ENCODE peak calls at places on chromosomes 13 and 19, in five cellular contexts. One of them, this sample, is unnamed.
A peak's percentile ranks its signal among the peaks of the same experiment; 100 is the strongest.

GRCh38 chr19:17404621-17405249 is 695 bp downstream of the BST2 start:
- DNase-seq in H1: no peak
- DNase-seq in trophoblast cell: no peak
- DNase-seq in mesenchymal stem cell: no peak
- DNase-seq in neuronal stem cell: no peak
- DNase-seq in this sample: no peak

GRCh38 chr13:45537506-45537905 is 72.8 kb downstream of the COG3 start:
- DNase-seq in H1: no peak
- DNase-seq in trophoblast cell: no peak
- DNase-seq in neuronal stem cell: no peak
- DNase-seq in mesenchymal stem cell: no peak
- DNase-seq in this sample: peak; percentile 77

GRCh38 chr13:43293561-43293960 is 270.2 kb downstream of the DNAJC15 start:
- DNase-seq in trophoblast cell: no peak
- DNase-seq in mesenchymal stem cell: no peak
- DNase-seq in neuronal stem cell: no peak
- DNase-seq in H1: no peak
- DNase-seq in this sample: no peak

GRCh38 chr13:48508001-48508400 is 24.9 kb downstream of the RCBTB2 start:
- DNase-seq in mesenchymal stem cell: no peak
- DNase-seq in trophoblast cell: no peak
- DNase-seq in H1: no peak
- DNase-seq in neuronal stem cell: no peak
- DNase-seq in this sample: no peak

GRCh38 chr19:29598496-29598895 is 7.6 kb upstream of the POP4 start:
- DNase-seq in neuronal stem cell: no peak
- DNase-seq in mesenchymal stem cell: no peak
- DNase-seq in H1: no peak
- DNase-seq in trophoblast cell: no peak
- DNase-seq in this sample: no peak

GRCh38 chr13:20831933-20832332 is 58.2 kb upstream of the EEF1AKMT1 start:
- DNase-seq in neuronal stem cell: no peak
- DNase-seq in mesenchymal stem cell: no peak
- DNase-seq in trophoblast cell: no peak
- DNase-seq in H1: no peak
- DNase-seq in this sample: no peak

GRCh38 chr13:100710176-100710575 is 35.6 kb upstream of the TMTC4 start:
- DNase-seq in H1: no peak
- DNase-seq in mesenchymal stem cell: no peak
- DNase-seq in trophoblast cell: peak; percentile 27
- DNase-seq in neuronal stem cell: no peak
- DNase-seq in this sample: no peak

GRCh38 chr19:38142176-38143035 is 81.6 kb downstream of the DPF1 start:
- DNase-seq in trophoblast cell: peak; percentile 56
- DNase-seq in neuronal stem cell: peak; percentile 68
- DNase-seq in H1: peak; percentile 85
- DNase-seq in mesenchymal stem cell: peak; percentile 62
- DNase-seq in this sample: peak; percentile 28

GRCh38 chr13:41981961-41982723 is 21.2 kb upstream of the VWA8 start:
- DNase-seq in mesenchymal stem cell: peak; percentile 66
- DNase-seq in trophoblast cell: no peak
- DNase-seq in neuronal stem cell: no peak
- DNase-seq in H1: no peak
- DNase-seq in this sample: peak; percentile 37

GRCh38 chr13:47521895-47522487 is 479.1 kb downstream of the SUCLA2 start:
- DNase-seq in neuronal stem cell: no peak
- DNase-seq in trophoblast cell: no peak
- DNase-seq in mesenchymal stem cell: peak; percentile 74
- DNase-seq in H1: no peak
- DNase-seq in this sample: peak; percentile 12

GRCh38 chr19:23415561-23416191 is 20.4 kb upstream of the ZNF91 start:
- DNase-seq in H1: peak; percentile 89
- DNase-seq in mesenchymal stem cell: peak; percentile 6
- DNase-seq in trophoblast cell: peak; percentile 61
- DNase-seq in neuronal stem cell: peak; percentile 84
- DNase-seq in this sample: no peak

GRCh38 chr19:35545855-35546381 is 492 bp downstream of the TMEM147 start:
- DNase-seq in H1: no peak
- DNase-seq in mesenchymal stem cell: peak; percentile 41
- DNase-seq in neuronal stem cell: no peak
- DNase-seq in trophoblast cell: peak; percentile 50
- DNase-seq in this sample: no peak

GRCh38 chr13:113854238-113855011 is 9.5 kb downstream of the GAS6 start:
- DNase-seq in neuronal stem cell: no peak
- DNase-seq in H1: peak; percentile 49
- DNase-seq in trophoblast cell: no peak
- DNase-seq in mesenchymal stem cell: peak; percentile 82
- DNase-seq in this sample: peak; percentile 81

GRCh38 chr13:113855012-113855921 is 8.6 kb downstream of the GAS6 start:
- DNase-seq in neuronal stem cell: no peak
- DNase-seq in H1: peak; percentile 40
- DNase-seq in mesenchymal stem cell: no peak
- DNase-seq in trophoblast cell: no peak
- DNase-seq in this sample: no peak

GRCh38 chr13:113857531-113858195 is 6.2 kb downstream of the GAS6 start:
- DNase-seq in mesenchymal stem cell: no peak
- DNase-seq in neuronal stem cell: no peak
- DNase-seq in H1: peak; percentile 50
- DNase-seq in trophoblast cell: no peak
- DNase-seq in this sample: no peak

GRCh38 chr13:113855931-113856715 is 7.8 kb downstream of the GAS6 start:
- DNase-seq in H1: peak; percentile 33
- DNase-seq in mesenchymal stem cell: no peak
- DNase-seq in neuronal stem cell: no peak
- DNase-seq in trophoblast cell: no peak
- DNase-seq in this sample: no peak

DNA sequence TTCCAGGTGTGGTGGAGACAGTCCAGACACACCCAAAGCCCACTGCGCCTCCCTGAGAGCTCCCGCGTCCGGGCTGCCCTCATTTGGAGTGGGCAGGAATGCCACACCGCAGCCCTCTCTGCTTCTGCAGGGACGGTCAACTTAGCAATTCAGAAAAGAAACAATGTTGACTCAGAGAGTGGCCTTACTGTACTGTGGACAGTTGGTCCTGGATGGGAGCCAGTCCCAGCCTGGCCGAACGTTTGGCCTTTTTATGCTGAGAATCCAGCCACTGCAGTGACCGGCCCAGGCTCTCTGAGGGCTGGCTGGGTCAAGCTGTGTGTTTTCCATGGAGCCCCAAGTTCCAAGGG is 7.2 kb downstream of the GAS6 start:
- DNase-seq in H1: peak; percentile 32
- DNase-seq in neuronal stem cell: no peak
- DNase-seq in mesenchymal stem cell: peak; percentile 76
- DNase-seq in trophoblast cell: no peak
- DNase-seq in this sample: peak; percentile 78
- H3K4me3 ChIP-seq in H1: no peak overlapping the region
- H3K4me3 ChIP-seq in neuronal stem cell: no peak overlapping the region
- H3K4me3 ChIP-seq in mesenchymal stem cell: no peak overlapping the region
- H3K4me3 ChIP-seq in trophoblast cell: no peak overlapping the region
- H3K4me3 ChIP-seq in this sample: no peak overlapping the region

GRCh38 chr19:47514151-47514868 is 553 bp downstream of the NAPA start:
- DNase-seq in trophoblast cell: no peak
- DNase-seq in H1: no peak
- DNase-seq in neuronal stem cell: no peak
- DNase-seq in mesenchymal stem cell: peak; percentile 23
- DNase-seq in this sample: no peak
- H4K91ac ChIP-seq in trophoblast cell: peak overlapping the region; percentile 87
- H4K91ac ChIP-seq in H1: no peak overlapping the region
- H4K91ac ChIP-seq in neuronal stem cell: no peak overlapping the region
- H4K91ac ChIP-seq in mesenchymal stem cell: peak overlapping the region; percentile 90
- H4K91ac ChIP-seq in this sample: peak overlapping the region; percentile 59

GRCh38 chr13:113158946-113159345 is 498 bp downstream of the PROZ start:
- DNase-seq in H1: no peak
- DNase-seq in mesenchymal stem cell: no peak
- DNase-seq in neuronal stem cell: no peak
- DNase-seq in trophoblast cell: no peak
- DNase-seq in this sample: no peak
- H3K4me3 ChIP-seq in H1: no peak overlapping the region
- H3K4me3 ChIP-seq in mesenchymal stem cell: no peak overlapping the region
- H3K4me3 ChIP-seq in neuronal stem cell: no peak overlapping the region
- H3K4me3 ChIP-seq in trophoblast cell: no peak overlapping the region
- H3K4me3 ChIP-seq in this sample: no peak overlapping the region

DNA sequence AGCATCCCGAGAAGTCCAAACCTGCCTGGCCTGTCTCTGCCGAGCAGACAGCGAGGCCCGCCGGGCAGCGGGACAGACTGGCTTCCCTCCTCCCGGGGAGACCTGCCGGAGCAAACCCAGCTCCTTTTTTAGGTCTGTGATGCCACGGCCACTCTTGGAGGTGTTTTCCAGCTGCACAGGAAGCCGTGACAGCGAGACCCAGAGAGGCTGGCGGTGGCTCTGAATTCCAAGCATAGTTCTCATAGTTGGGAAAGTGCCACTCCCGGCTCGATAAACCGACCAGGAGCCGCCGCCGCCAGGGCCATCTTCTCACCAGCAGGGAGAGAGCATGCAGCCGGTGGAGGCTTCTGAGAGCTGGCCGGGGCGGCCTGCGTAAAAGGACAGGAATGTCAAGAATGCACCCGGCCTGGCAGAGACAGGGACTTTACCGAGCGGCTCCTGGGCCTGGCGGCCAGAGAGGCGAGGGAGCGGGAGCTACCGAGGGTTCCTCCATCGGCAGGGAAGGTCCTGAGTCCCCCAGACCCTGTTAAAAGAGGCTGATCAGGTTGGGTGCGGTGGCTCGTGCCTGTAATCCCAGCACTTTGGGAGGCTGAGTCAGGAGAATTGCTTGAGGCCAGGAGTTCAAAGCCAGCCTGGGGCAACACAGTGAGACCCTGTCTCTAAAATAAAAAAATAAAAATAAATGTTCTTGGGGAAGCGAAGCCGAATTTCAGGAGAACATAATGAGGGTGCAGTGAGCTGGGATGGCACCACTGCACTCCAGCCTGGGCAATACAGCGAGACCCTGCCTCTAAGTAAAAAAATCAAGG is 64.9 kb downstream of the GADD45B start:
- DNase-seq in H1: peak; percentile 90
- DNase-seq in mesenchymal stem cell: peak; percentile 98
- DNase-seq in neuronal stem cell: peak; percentile 93
- DNase-seq in trophoblast cell: peak; percentile 99
- DNase-seq in this sample: peak; percentile 97
- H4K91ac ChIP-seq in H1: peak overlapping the region; percentile 81
- H4K91ac ChIP-seq in mesenchymal stem cell: peak overlapping the region; percentile 65
- H4K91ac ChIP-seq in neuronal stem cell: peak overlapping the region; percentile 53
- H4K91ac ChIP-seq in trophoblast cell: peak overlapping the region; percentile 100
- H4K91ac ChIP-seq in this sample: peak overlapping the region; percentile 99

GRCh38 chr19:55373993-55374757 is 2.5 kb upstream of the TMEM190 start:
- DNase-seq in neuronal stem cell: no peak
- DNase-seq in H1: no peak
- DNase-seq in trophoblast cell: no peak
- DNase-seq in mesenchymal stem cell: peak; percentile 61
- DNase-seq in this sample: peak; percentile 74
- H3K4me3 ChIP-seq in neuronal stem cell: no peak overlapping the region
- H3K4me3 ChIP-seq in H1: no peak overlapping the region
- H3K4me3 ChIP-seq in trophoblast cell: no peak overlapping the region
- H3K4me3 ChIP-seq in mesenchymal stem cell: no peak overlapping the region
- H3K4me3 ChIP-seq in this sample: no peak overlapping the region

DNA sequence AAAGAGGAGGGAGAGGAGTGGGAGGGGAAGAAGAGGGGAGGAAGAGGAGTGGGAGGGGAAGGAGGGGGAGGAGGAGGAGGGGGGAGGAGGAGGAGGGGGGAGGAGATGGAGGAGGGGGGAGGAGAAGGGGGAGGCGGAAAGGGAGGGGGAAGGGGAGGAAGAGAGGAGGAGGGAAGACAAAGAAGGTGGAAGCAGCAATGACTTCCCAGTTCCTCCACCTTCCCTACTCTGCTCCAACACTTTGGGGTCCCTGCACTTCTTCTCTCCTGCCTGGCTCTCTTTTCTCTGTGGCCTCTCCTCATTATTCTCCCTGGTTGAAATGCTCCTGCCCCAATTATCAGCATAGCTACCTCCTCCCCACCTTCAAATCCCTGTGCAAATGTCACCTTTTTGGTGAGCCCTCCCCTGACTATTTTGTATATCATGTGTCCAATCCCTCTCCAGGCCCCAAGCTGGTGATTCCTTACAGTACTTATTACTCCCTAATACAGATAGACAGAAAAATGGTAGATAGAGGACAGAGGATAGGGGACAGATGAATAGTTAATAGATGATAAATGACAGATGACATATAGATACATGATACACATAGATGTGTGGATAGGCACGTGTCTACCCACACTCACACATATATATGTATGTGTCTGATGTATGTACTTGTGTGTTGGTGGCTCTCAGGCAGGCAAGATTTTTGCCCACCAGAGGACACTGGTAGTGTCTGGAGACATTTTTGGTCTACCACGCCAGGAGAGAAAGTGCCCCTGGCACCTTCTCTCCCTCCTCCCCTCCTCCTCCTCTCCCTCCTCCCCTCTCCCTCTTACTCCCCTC is 25.2 kb downstream of the NLRP9 start:
- DNase-seq in H1: no peak
- DNase-seq in neuronal stem cell: no peak
- DNase-seq in trophoblast cell: no peak
- DNase-seq in mesenchymal stem cell: no peak
- DNase-seq in this sample: no peak
- H4K91ac ChIP-seq in H1: no peak overlapping the region
- H4K91ac ChIP-seq in neuronal stem cell: no peak overlapping the region
- H4K91ac ChIP-seq in trophoblast cell: no peak overlapping the region
- H4K91ac ChIP-seq in mesenchymal stem cell: no peak overlapping the region
- H4K91ac ChIP-seq in this sample: no peak overlapping the region

GRCh38 chr13:49995535-49996165 is 1.2 kb upstream of the TRIM13 start:
- DNase-seq in trophoblast cell: peak; percentile 17
- DNase-seq in neuronal stem cell: no peak
- DNase-seq in mesenchymal stem cell: peak; percentile 29
- DNase-seq in H1: no peak
- DNase-seq in this sample: no peak
- H3K4me3 ChIP-seq in trophoblast cell: peak overlapping the region; percentile 79
- H3K4me3 ChIP-seq in neuronal stem cell: no peak overlapping the region
- H3K4me3 ChIP-seq in mesenchymal stem cell: peak overlapping the region; percentile 70
- H3K4me3 ChIP-seq in H1: peak overlapping the region; percentile 95
- H3K4me3 ChIP-seq in this sample: peak overlapping the region; percentile 87

DNA sequence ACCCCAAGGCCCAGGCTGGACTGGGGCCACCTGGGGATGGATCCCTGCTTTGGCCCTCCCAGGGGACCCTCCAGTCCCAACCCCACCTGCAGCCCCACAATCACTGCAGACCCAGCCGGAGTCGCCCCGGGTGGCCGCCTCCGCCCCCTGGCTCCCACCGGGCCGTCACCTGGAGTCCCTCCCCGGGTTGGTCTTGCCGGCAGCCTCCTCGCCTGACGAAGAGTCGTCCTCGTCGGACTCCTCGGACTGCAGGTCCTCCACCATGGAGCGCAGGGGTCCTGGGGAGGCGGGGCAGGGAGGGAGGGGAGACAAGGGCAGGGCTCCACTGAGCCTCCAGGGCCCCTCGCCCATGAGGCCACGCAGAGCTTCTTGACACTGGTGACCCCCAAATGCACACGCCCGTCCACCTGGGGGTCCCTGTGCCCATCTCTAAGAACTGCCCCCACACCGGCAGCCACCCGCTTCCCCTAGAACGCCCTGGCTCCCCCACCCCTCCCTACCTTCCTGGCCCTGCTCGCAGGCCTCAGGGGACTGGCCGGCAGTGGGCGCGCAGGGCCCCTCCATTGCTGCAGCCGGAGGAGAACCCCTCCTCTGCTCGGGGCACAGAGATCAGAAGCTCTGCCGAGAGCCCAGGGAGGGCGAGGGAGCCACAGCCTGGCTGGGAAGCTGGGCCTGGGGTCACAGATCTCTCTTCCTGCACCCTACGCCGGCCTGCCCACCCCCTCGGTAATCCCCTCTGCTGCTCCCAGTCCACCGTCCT is 63.4 kb downstream of the MLLT1 start:
- DNase-seq in trophoblast cell: no peak
- DNase-seq in H1: no peak
- DNase-seq in neuronal stem cell: no peak
- DNase-seq in mesenchymal stem cell: no peak
- DNase-seq in this sample: no peak
- H4K91ac ChIP-seq in trophoblast cell: peak overlapping the region; percentile 97
- H4K91ac ChIP-seq in H1: no peak overlapping the region
- H4K91ac ChIP-seq in neuronal stem cell: peak overlapping the region; percentile 95
- H4K91ac ChIP-seq in mesenchymal stem cell: peak overlapping the region; percentile 55
- H4K91ac ChIP-seq in this sample: no peak overlapping the region

This sample was measured in IMR-90.